ENCODE peak calls at places on chromosome 13, in nine cellular contexts. N is mammary epithelial cell; J is brain microvascular endothelial cell; U is tibial nerve; S is suprapubic skin; L is AG04450; F is PC-3; Y is CD4-positive, alpha-beta T cell; V is psoas muscle. C is an unnamed sample.

GRCh38 chr13:91574756-91575155 is 176.3 kb downstream of the GPC5 start:
- DNase-seq in N (no peak), S (no peak), U (no peak), L (no peak), J (peak; percentile 33), V (no peak), Y (no peak), F (no peak), C (no peak)

GRCh38 chr13:28753208-28753892 is 34.6 kb upstream of the SLC46A3 start:
- DNase-seq in S (no peak), F (peak; percentile 92), N (peak; percentile 73), V (no peak), Y (no peak), U (peak; percentile 16), L (peak; percentile 72), J (peak; percentile 91), C (peak; percentile 77)

GRCh38 chr13:99281811-99282263 is 23.7 kb upstream of the GPR18 start:
- DNase-seq in N (no peak), J (no peak), L (no peak), S (peak; percentile 85), V (peak; percentile 85), U (peak; percentile 70), F (no peak), Y (peak; percentile 51), C (no peak)

GRCh38 chr13:102517959-102518358 is 78.8 kb upstream of the TPP2 start:
- DNase-seq in S (no peak), N (peak; percentile 2), J (no peak), Y (no peak), V (no peak), L (no peak), U (no peak), F (no peak), C (no peak)

GRCh38 chr13:98581971-98582702 is 5.2 kb upstream of the STK24 start:
- DNase-seq in U (no peak), Y (no peak), V (no peak), S (no peak), N (peak; percentile 60), F (peak; percentile 14), L (no peak), J (peak; percentile 69), C (no peak)

GRCh38 chr13:73954808-73955207 is 179.4 kb downstream of the KLF12 start:
- DNase-seq in S (no peak), N (no peak), V (no peak), J (no peak), Y (no peak), U (no peak), L (no peak), F (no peak), C (no peak)

GRCh38 chr13:109383683-109384082 is 402.7 kb downstream of the IRS2 start:
- DNase-seq in L (peak; percentile 21), J (peak; percentile 79), F (peak; percentile 54), N (peak; percentile 90), Y (no peak), V (no peak), U (no peak), S (no peak), C (no peak)

GRCh38 chr13:33057019-33057785 is 41.0 kb downstream of the KL start:
- DNase-seq in U (peak; percentile 20), S (no peak), N (peak; percentile 2), F (peak; percentile 47), L (no peak), V (no peak), J (peak; percentile 23), Y (no peak), C (no peak)

GRCh38 chr13:114173753-114174152 is 5.3 kb upstream of the CFAP97D2 start:
- DNase-seq in L (peak; percentile 23), N (no peak), Y (no peak), V (no peak), J (no peak), F (no peak), U (no peak), S (no peak), C (no peak)

GRCh38 chr13:111650626-111651025 is 330.2 kb downstream of the TEX29 start:
- DNase-seq in S (no peak), U (no peak), V (no peak), J (no peak), N (no peak), Y (no peak), L (no peak), F (no peak), C (peak; percentile 28)

GRCh38 chr13:76148926-76149325 is 512.8 kb downstream of the LMO7 start:
- DNase-seq in V (no peak), S (no peak), N (peak; percentile 39), Y (no peak), U (no peak), F (peak; percentile 59), J (peak; percentile 84), L (peak; percentile 67), C (no peak)

GRCh38 chr13:80336335-80336734 is 4.6 kb downstream of the SPRY2 start:
- DNase-seq in J (no peak), S (no peak), F (no peak), N (peak; percentile 35), U (no peak), L (no peak), Y (no peak), V (no peak), C (no peak)

GRCh38 chr13:35475960-35476943 is at the start of gene MAB21L1:
- DNase-seq in N (peak; percentile 2), J (peak; percentile 29), U (peak; percentile 46), F (no peak), S (no peak), L (no peak), Y (no peak), V (peak; percentile 84), C (no peak)

GRCh38 chr13:109725297-109725696 is 61.1 kb downstream of the IRS2 start:
- DNase-seq in L (no peak), Y (no peak), F (no peak), J (no peak), U (no peak), N (no peak), V (no peak), S (no peak), C (no peak)

GRCh38 chr13:83882626-83882959 is 319 bp upstream of the SLITRK1 start:
- DNase-seq in N (no peak), S (no peak), V (no peak), J (no peak), U (no peak), F (no peak), Y (no peak), L (no peak), C (no peak)

GRCh38 chr13:34941835-34942731 is at the start of gene NBEA:
- DNase-seq in L (no peak), N (peak; percentile 55), U (peak; percentile 17), F (peak; percentile 74), J (peak; percentile 19), S (peak; percentile 83), V (peak; percentile 85), Y (peak; percentile 60), C (peak; percentile 77)

GRCh38 chr13:41557719-41558118 is 100.4 kb downstream of the RGCC start:
- DNase-seq in L (no peak), Y (no peak), S (no peak), F (no peak), U (no peak), J (no peak), V (no peak), N (no peak), C (no peak)

GRCh38 chr13:41552031-41552430 is 94.7 kb downstream of the RGCC start:
- DNase-seq in L (no peak), Y (no peak), N (no peak), V (no peak), F (no peak), U (no peak), J (no peak), S (no peak), C (no peak)

GRCh38 chr13:41558781-41559560 is 101.6 kb downstream of the RGCC start:
- DNase-seq in S (no peak), L (no peak), Y (no peak), U (no peak), N (no peak), V (no peak), F (no peak), J (no peak), C (no peak)

GRCh38 chr13:41554180-41554579 is 96.8 kb downstream of the RGCC start:
- DNase-seq in V (no peak), F (no peak), J (no peak), L (no peak), Y (no peak), N (no peak), S (no peak), U (no peak), C (no peak)

DNA sequence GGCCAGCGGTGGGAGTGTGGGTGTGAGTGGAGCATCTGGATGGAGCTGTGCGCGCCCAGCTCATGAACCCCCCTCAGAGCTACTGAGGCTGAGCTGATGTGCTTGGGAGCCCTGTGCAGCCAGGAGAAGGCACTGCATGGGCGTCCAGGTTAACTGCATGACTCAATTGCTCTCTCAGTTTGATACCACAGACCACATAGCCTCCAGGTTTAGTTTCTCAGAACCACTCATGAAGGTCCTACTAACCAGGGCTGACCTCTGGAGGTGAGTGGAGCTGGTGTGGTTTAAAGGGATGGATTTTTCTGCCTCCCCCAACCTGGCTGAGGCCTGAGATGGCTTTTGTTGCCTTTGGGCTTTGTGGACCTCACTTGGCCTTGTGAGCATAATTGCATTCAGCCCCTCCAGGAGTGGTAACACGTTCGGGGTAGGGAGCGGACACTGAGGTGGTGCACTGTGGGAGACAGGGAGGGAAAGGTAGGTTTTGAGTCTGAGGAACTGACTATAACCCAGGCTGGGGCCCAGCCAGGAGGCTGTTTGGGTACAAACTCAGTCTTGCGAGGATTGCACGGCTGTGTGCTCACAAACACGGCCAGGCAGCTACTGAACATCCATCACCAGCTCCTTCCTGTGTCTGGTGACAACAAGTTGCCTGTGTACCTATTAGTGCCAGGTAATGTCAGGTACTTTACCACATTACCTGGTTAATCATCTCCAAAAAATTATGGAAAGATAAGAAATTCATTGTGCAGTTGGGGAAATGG is 97.5 kb downstream of the RGCC start:
- DNase-seq in F (no peak), U (no peak), J (no peak), N (peak; percentile 59), Y (no peak), L (no peak), V (no peak), S (no peak), C (no peak)
- TF ChIP-seq CTCF in F (no peak), U (no peak), J (no peak), N (no peak), Y (no peak), L (no peak), V (no peak), S (no peak), C (no peak)

GRCh38 chr13:43153436-43154082 is 130.2 kb downstream of the DNAJC15 start:
- DNase-seq in L (peak; percentile 6), N (peak; percentile 88), V (no peak), F (peak; percentile 88), S (no peak), J (peak; percentile 84), Y (no peak), U (no peak), C (no peak)
- H3K27ac ChIP-seq in L (peak overlapping the region; percentile 21), N (peak overlapping the region; percentile 88), V (no peak overlapping the region), F (peak overlapping the region; percentile 82), S (no peak overlapping the region), J (peak overlapping the region; percentile 69), Y (no peak overlapping the region), U (no peak overlapping the region), C (no peak overlapping the region)

GRCh38 chr13:48275507-48275906 is 28.0 kb upstream of the RB1 start:
- DNase-seq in U (no peak), Y (no peak), F (no peak), J (no peak), N (no peak), L (no peak), V (no peak), S (no peak), C (no peak)
- TF ChIP-seq CTCF in U (no peak), Y (no peak), F (no peak), J (no peak), N (no peak), L (no peak), V (no peak), S (no peak), C (no peak)

GRCh38 chr13:95496485-95496884 is 56.0 kb upstream of the CLDN10 start:
- DNase-seq in V (no peak), U (no peak), L (no peak), J (no peak), N (no peak), S (no peak), Y (no peak), F (no peak), C (no peak)
- H3K27ac ChIP-seq in V (no peak overlapping the region), U (no peak overlapping the region), L (no peak overlapping the region), J (no peak overlapping the region), N (no peak overlapping the region), S (no peak overlapping the region), Y (no peak overlapping the region), F (no peak overlapping the region), C (no peak overlapping the region)

C was measured in coronary artery.